ENCODE peak calls at places on chromosomes 11 and 22, in nine cellular contexts. M is MM.1S, D is cardiac muscle cell, A is keratinocyte, H is kidney, L is foreskin keratinocyte, Q is tibial artery, Y is ovary, V is left ventricle myocardium inferior. B is an unnamed sample.
A peak's percentile ranks its signal among the peaks of the same experiment; 100 is the strongest.

GRCh38 chr22:44119669-44120313 is 60.9 kb upstream of the PARVG start:
- DNase-seq in H (peak; percentile 28), L (no peak), A (no peak), M (no peak), V (no peak), Q (no peak), D (no peak), Y (no peak), B (no peak)

GRCh38 chr22:40975346-40975745 is 24.2 kb downstream of the RBX1 start:
- DNase-seq in H (no peak), M (no peak), A (no peak), Q (no peak), V (no peak), Y (no peak), L (no peak), D (no peak), B (no peak)

GRCh38 chr11:57791321-57792059 is 29.9 kb downstream of the CTNND1 start:
- DNase-seq in L (no peak), M (no peak), V (no peak), H (peak; percentile 75), A (no peak), D (no peak), Y (no peak), Q (no peak), B (no peak)

GRCh38 chr11:34359548-34359891 is 1.7 kb upstream of the ABTB2 start:
- DNase-seq in A (no peak), Y (no peak), M (no peak), D (no peak), Q (no peak), H (no peak), L (no peak), V (no peak), B (no peak)

GRCh38 chr11:33640730-33641371 is 59.8 kb downstream of the C11orf91 start:
- DNase-seq in V (no peak), Q (no peak), L (no peak), A (no peak), D (no peak), Y (no peak), H (no peak), M (no peak), B (no peak)

GRCh38 chr22:34414467-34415440 is 494.5 kb upstream of the LARGE1 start:
- DNase-seq in Y (no peak), Q (no peak), H (no peak), A (peak; percentile 55), V (no peak), L (no peak), D (peak; percentile 1), M (peak; percentile 90), B (peak; percentile 68)

GRCh38 chr22:48097723-48098122 is 1335.3 kb downstream of the TBC1D22A start:
- DNase-seq in Q (peak; percentile 11), Y (no peak), A (no peak), V (no peak), L (no peak), D (no peak), M (peak; percentile 74), H (no peak), B (no peak)

GRCh38 chr11:111520565-111520964 is 6.0 kb downstream of the HOATZ start:
- DNase-seq in Q (no peak), A (no peak), L (no peak), D (peak; percentile 33), V (no peak), M (no peak), Y (no peak), H (no peak), B (peak; percentile 47)

GRCh38 chr22:39528681-39529486 is 3.7 kb downstream of the RPS19BP1 start:
- DNase-seq in Y (peak; percentile 91), H (peak; percentile 97), D (peak; percentile 97), M (peak; percentile 96), Q (peak; percentile 94), A (peak; percentile 64), V (peak; percentile 90), L (peak; percentile 56), B (peak; percentile 95)

GRCh38 chr11:31806186-31806943 is 4.8 kb downstream of the PAX6 start:
- DNase-seq in L (no peak), Y (no peak), V (no peak), A (no peak), H (no peak), Q (no peak), D (no peak), M (no peak), B (no peak)

GRCh38 chr11:8386134-8386864 is 122.6 kb upstream of the LMO1 start:
- DNase-seq in H (no peak), A (no peak), M (no peak), V (no peak), L (no peak), Y (no peak), Q (no peak), D (no peak), B (no peak)

GRCh38 chr11:8382436-8383053 is 118.9 kb upstream of the LMO1 start:
- DNase-seq in D (peak; percentile 29), Q (no peak), V (no peak), L (peak; percentile 30), A (peak; percentile 2), Y (no peak), H (no peak), M (no peak), B (peak; percentile 39)

GRCh38 chr11:8383227-8383626 is 119.5 kb upstream of the LMO1 start:
- DNase-seq in V (no peak), Y (no peak), A (no peak), L (no peak), Q (no peak), M (no peak), H (no peak), D (no peak), B (no peak)

GRCh38 chr11:8383627-8384026 is 119.9 kb upstream of the LMO1 start:
- DNase-seq in Q (no peak), D (no peak), Y (no peak), M (no peak), A (no peak), V (no peak), L (no peak), H (no peak), B (no peak)

GRCh38 chr11:8384199-8384821 is 120.6 kb upstream of the LMO1 start:
- DNase-seq in H (peak; percentile 86), Q (no peak), Y (no peak), M (peak; percentile 87), L (no peak), A (no peak), V (no peak), D (peak; percentile 65), B (peak; percentile 58)
- TF ChIP-seq CTCF in H (peak; percentile 37), Q (no peak), Y (no peak), M (peak; percentile 46), L (no peak), A (no peak), V (no peak), D (peak; percentile 22), B (peak; percentile 36)

GRCh38 chr22:24191381-24191841 is 10.1 kb downstream of the SUSD2 start:
- DNase-seq in Q (no peak), D (no peak), Y (peak; percentile 25), H (peak; percentile 65), A (no peak), L (no peak), V (no peak), M (no peak), B (no peak)
- H3K27ac ChIP-seq in Q (peak overlapping the region; percentile 62), D (no peak overlapping the region), Y (no peak overlapping the region), H (no peak overlapping the region), A (no peak overlapping the region), L (no peak overlapping the region), V (no peak overlapping the region), M (no peak overlapping the region), B (no peak overlapping the region)

GRCh38 chr11:118873804-118874203 is 9.9 kb upstream of the CXCR5 start:
- DNase-seq in H (no peak), L (no peak), D (no peak), Y (no peak), Q (no peak), M (no peak), V (no peak), A (no peak), B (no peak)

GRCh38 chr11:118868659-118869058 is 15.0 kb upstream of the CXCR5 start:
- DNase-seq in V (no peak), H (no peak), D (no peak), Y (no peak), Q (no peak), L (no peak), M (peak; percentile 89), A (no peak), B (no peak)

GRCh38 chr11:118876261-118876660 is 7.4 kb upstream of the CXCR5 start:
- DNase-seq in M (no peak), D (no peak), L (no peak), Q (no peak), V (no peak), Y (no peak), H (no peak), A (no peak), B (no peak)

GRCh38 chr11:118872403-118872821 is 11.3 kb upstream of the CXCR5 start:
- DNase-seq in Q (no peak), L (no peak), M (peak; percentile 99), Y (peak; percentile 70), D (no peak), H (no peak), A (no peak), V (no peak), B (no peak)

DNA sequence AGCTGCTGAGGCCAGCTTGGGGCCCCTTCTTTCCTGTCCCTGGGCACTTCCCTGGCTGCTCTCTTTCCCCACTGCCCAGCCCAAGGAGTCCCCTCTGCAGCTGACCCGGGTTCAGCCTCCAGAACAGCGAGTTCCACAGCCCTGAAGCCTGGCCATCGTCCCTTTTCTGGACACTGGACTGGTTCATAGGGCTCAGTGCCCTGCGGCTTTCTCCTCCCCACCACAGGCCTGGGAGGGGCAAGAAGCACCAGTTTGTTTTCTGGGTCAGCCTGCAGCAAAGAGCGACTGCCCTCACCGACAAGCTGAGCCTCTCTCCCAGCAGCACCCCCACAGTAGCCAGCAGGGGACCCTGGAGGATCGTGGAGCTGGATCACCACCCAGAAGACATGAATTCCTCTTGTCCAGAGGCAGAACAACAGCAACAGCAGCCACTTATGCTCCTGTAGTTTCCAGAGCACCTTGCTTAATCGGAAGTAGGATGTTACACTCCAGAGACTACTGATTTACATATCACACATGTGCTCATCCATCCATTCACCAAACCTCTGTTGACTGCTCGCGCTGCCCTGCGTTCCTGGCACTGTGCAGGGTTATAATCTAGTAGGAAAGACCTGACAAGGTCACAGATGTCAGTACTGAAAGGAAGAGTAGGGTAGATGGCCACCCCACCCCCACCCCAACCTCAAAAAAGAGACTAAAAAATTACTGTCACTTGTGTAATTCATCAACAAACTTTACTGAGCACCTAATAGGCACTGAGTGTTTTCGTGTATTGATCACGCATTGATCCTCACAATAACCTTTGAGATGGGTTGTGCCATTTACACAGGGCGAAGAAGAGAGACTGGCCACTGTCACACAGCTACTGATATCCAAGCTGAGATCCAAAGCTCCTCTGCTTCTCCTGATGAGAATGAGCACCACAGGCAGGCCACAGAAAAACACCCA is 13.0 kb upstream of the CXCR5 start:
- DNase-seq in D (peak; percentile 54), H (peak; percentile 92), Y (peak; percentile 50), L (no peak), M (peak; percentile 83), A (no peak), Q (peak; percentile 95), V (peak; percentile 52), B (no peak)
- H3K4me1 ChIP-seq in D (peaks cover 27% of the 10 kb centered on the region), H (peaks cover 12% of the 10 kb centered on the region), Y (peaks cover 10% of the 10 kb centered on the region), L (no peaks in the 10 kb centered on the region), M (peaks cover 34% of the 10 kb centered on the region), A (no peaks in the 10 kb centered on the region), Q (peaks cover 26% of the 10 kb centered on the region), V (peaks cover 19% of the 10 kb centered on the region), B (no peaks in the 10 kb centered on the region)

DNA sequence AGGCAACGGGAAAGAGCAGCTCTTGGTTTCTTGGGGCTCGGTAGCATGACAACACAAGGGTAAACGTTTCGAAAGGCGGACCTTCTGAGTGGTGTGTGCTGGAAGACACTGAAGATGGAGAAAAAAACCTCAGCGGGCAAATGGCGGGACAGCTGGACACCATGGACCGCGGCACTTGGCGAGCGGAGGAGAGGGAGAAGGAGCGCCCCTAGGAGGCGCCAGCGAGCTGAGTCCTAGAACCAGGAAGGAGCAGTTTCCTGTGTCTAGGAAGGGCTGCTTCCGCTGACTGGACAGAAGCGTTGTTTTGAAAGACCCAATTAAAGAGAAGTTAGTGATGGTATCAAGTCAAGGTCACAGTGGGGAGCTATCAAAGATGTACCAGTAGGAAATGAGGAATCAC is 44.0 kb upstream of the OPCML start:
- DNase-seq in A (no peak), V (no peak), M (no peak), Q (no peak), H (no peak), L (no peak), Y (no peak), D (no peak), B (no peak)
- TF ChIP-seq CTCF in A (no peak), V (no peak), M (no peak), Q (no peak), H (no peak), L (no peak), Y (no peak), D (no peak), B (peak; percentile 37)